ENCODE peak calls at places on chromosomes 6 and 20, in eight cellular contexts. O is PC-3; L is AML-193; X is natural killer cell; Q is dorsolateral prefrontal cortex; D is HCT116; I is stimulated activated effector memory CD8-positive, alpha-beta T cell treated with anti-CD3 and anti-CD28 coated beads, Interleukin-12 subunit alpha, Interleukin-12 subunit beta, amount 100 ng/mL, for 72 hours; V is RWPE2. Y is an unnamed sample.

GRCh38 chr6:15410126-15410391 is 164.2 kb downstream of the JARID2 start:
- DNase-seq in O (no peak), L (no peak), X (no peak), Q (no peak), D (no peak), I (no peak), V (no peak), Y (no peak)

GRCh38 chr20:43942661-43943285 is 28.1 kb downstream of the TOX2 start:
- DNase-seq in O (peak), L (peak), X (no peak), Q (no peak), D (peak), I (no peak), V (no peak), Y (peak)

GRCh38 chr20:828987-829386 is 4.5 kb upstream of the FAM110A start:
- DNase-seq in O (no peak), L (no peak), X (no peak), Q (no peak), D (no peak), I (no peak), V (no peak), Y (no peak)

GRCh38 chr20:64261138-64261537 is 5.6 kb downstream of the PCMTD2 start:
- DNase-seq in O (no peak), L (no peak), X (no peak), Q (no peak), D (no peak), I (no peak), V (no peak), Y (no peak)

GRCh38 chr6:39221115-39221514 is 8.2 kb downstream of the KCNK5 start:
- DNase-seq in O (no peak), L (no peak), X (no peak), Q (no peak), D (no peak), I (no peak), V (no peak), Y (no peak)

GRCh38 chr6:144806222-144806621 is 521.1 kb downstream of the UTRN start:
- DNase-seq in O (no peak), L (no peak), X (no peak), Q (no peak), D (no peak), I (no peak), V (no peak), Y (no peak)

GRCh38 chr6:124676033-124676432 is 286.2 kb upstream of the RNF217 start:
- DNase-seq in O (no peak), L (no peak), X (no peak), Q (no peak), D (no peak), I (no peak), V (no peak), Y (no peak)

GRCh38 chr20:58710481-58711265 is 18.1 kb downstream of the NPEPL1 start:
- DNase-seq in O (no peak), L (no peak), X (peak), Q (peak), D (no peak), I (peak), V (peak), Y (no peak)

Y was measured in DMS53.